ENCODE peak calls at places on chromosome 13, in six cellular contexts. Z, B, Y, S, P and U are unnamed samples.

GRCh38 chr13:35699805-35700204 is 223.3 kb upstream of the MAB21L1 start:
- DNase-seq in Z (no peak), B (peak), Y (peak), S (peak), P (peak), U (peak)

GRCh38 chr13:33745370-33746324 is 72.3 kb upstream of the RFC3 start:
- DNase-seq in Z (no peak), B (no peak), Y (no peak), S (no peak), P (no peak), U (no peak)

GRCh38 chr13:30143671-30144400 is 163.5 kb downstream of the KATNAL1 start:
- DNase-seq in Z (no peak), B (peak), Y (peak), S (peak), P (no peak), U (no peak)

GRCh38 chr13:30844548-30845296 is 61.3 kb upstream of the MEDAG start:
- DNase-seq in Z (no peak), B (no peak), Y (no peak), S (no peak), P (no peak), U (no peak)

GRCh38 chr13:107808388-107808787 is 406.9 kb downstream of the LIG4 start:
- DNase-seq in Z (no peak), B (peak), Y (peak), S (no peak), P (no peak), U (no peak)

GRCh38 chr13:97211357-97211756 is 10.8 kb upstream of the MBNL2 start:
- DNase-seq in Z (no peak), B (no peak), Y (peak), S (peak), P (no peak), U (no peak)

GRCh38 chr13:25908390-25908789 is 143.4 kb downstream of the SHISA2 start:
- DNase-seq in Z (no peak), B (no peak), Y (no peak), S (no peak), P (no peak), U (no peak)

GRCh38 chr13:47218611-47219010 is 321.8 kb upstream of the HTR2A start:
- DNase-seq in Z (no peak), B (no peak), Y (no peak), S (no peak), P (no peak), U (no peak)

GRCh38 chr13:29260684-29261083 is 334.8 kb downstream of the SLC7A1 start:
- DNase-seq in Z (no peak), B (no peak), Y (no peak), S (no peak), P (no peak), U (no peak)

GRCh38 chr13:24033527-24034302 is 126.8 kb upstream of the SPATA13 start:
- DNase-seq in Z (no peak), B (peak), Y (peak), S (peak), P (no peak), U (no peak)

GRCh38 chr13:75877092-75877491 is 241.0 kb downstream of the LMO7 start:
- DNase-seq in Z (no peak), B (no peak), Y (no peak), S (no peak), P (no peak), U (no peak)

GRCh38 chr13:100146534-100146933 is 57.6 kb downstream of the PCCA start:
- DNase-seq in Z (no peak), B (no peak), Y (no peak), S (no peak), P (no peak), U (no peak)

GRCh38 chr13:51894239-51894638 is 32.5 kb downstream of the CCDC70 start:
- DNase-seq in Z (no peak), B (no peak), Y (no peak), S (no peak), P (no peak), U (no peak)

GRCh38 chr13:103815619-103816018 is 749.4 kb upstream of the SLC10A2 start:
- DNase-seq in Z (no peak), B (peak), Y (peak), S (no peak), P (no peak), U (no peak)

GRCh38 chr13:97429681-97430081 is 4.3 kb upstream of the RAP2A start:
- DNase-seq in Z (no peak), B (peak), Y (peak), S (peak), P (no peak), U (no peak)

GRCh38 chr13:26508885-26509284 is 48.6 kb upstream of the WASF3 start:
- DNase-seq in Z (peak), B (peak), Y (peak), S (peak), P (peak), U (peak)

GRCh38 chr13:58302349-58302748 is 670.8 kb downstream of the PCDH17 start:
- DNase-seq in Z (no peak), B (no peak), Y (no peak), S (no peak), P (no peak), U (no peak)

GRCh38 chr13:80305737-80306136 is 35.2 kb downstream of the SPRY2 start:
- DNase-seq in Z (no peak), B (peak), Y (no peak), S (peak), P (no peak), U (no peak)

GRCh38 chr13:53004605-53005004 is 24.0 kb upstream of the OLFM4 start:
- DNase-seq in Z (no peak), B (no peak), Y (no peak), S (no peak), P (no peak), U (no peak)

GRCh38 chr13:32783067-32783466 is 196.8 kb downstream of the PDS5B start:
- DNase-seq in Z (no peak), B (peak), Y (peak), S (peak), P (no peak), U (no peak)

GRCh38 chr13:111904701-111905608 is 162.0 kb upstream of the SOX1 start:
- DNase-seq in Z (no peak), B (no peak), Y (no peak), S (no peak), P (peak), U (peak)

GRCh38 chr13:28704282-28704681 is 14.5 kb downstream of the SLC46A3 start:
- DNase-seq in Z (no peak), B (no peak), Y (no peak), S (no peak), P (no peak), U (no peak)